ENCODE peak calls at places on chromosomes 4 and X, in four cellular contexts. K, W, P and G are unnamed samples.

GRCh38 chrX:31508338-31508737 is 436.5 kb upstream of the FTHL17 start:
- DNase-seq in P (no peak), K (no peak), W (no peak), G (no peak)

GRCh38 chr4:56908206-56909082 is 744 bp downstream of the REST start:
- DNase-seq in P (peak), K (peak), W (no peak), G (no peak)

GRCh38 chr4:56342746-56343145 is 44.5 kb downstream of the AASDH start:
- DNase-seq in W (no peak), P (no peak), K (no peak), G (no peak)

GRCh38 chr4:167100120-167100519 is 134.2 kb downstream of the SPOCK3 start:
- DNase-seq in K (no peak), P (no peak), W (no peak), G (peak)

GRCh38 chr4:86060341-86060740 is 299.5 kb downstream of the MAPK10 start:
- DNase-seq in P (no peak), K (no peak), W (no peak), G (no peak)

GRCh38 chr4:53914313-53915016 is 149.9 kb downstream of the CHIC2 start:
- DNase-seq in K (no peak), W (no peak), P (no peak), G (no peak)

GRCh38 chr4:41420576-41420975 is 117.4 kb upstream of the LIMCH1 start:
- DNase-seq in K (no peak), W (no peak), P (no peak), G (no peak)

GRCh38 chr4:148056879-148057278 is 325.0 kb downstream of the ARHGAP10 start:
- DNase-seq in W (no peak), P (peak), K (peak), G (peak)

GRCh38 chrX:81957900-81958545 is 756.1 kb downstream of the SH3BGRL start:
- DNase-seq in P (peak), W (no peak), K (peak), G (no peak)

GRCh38 chr4:15006416-15007024 is 4.2 kb downstream of the CPEB2 start:
- DNase-seq in P (peak), W (no peak), K (peak), G (no peak)